ENCODE peak calls at places on chromosome 3, in ten cellular contexts. R is heart left ventricle; K is substantia nigra; L is activated CD4-positive, alpha-beta T cell treated with anti-CD3 and anti-CD28 coated beads for 36 hours; Y is NCI-H510A treated with DMSO at 0.1 percent for 48 hours; W is neural crest cell; S is ureter; I is B cell; X is cardiac muscle cell; M is ACHN. V is an unnamed sample.

GRCh38 chr3:7737263-7737662 is 764.4 kb upstream of the LMCD1 start:
- DNase-seq in R (no peak), I (no peak), X (no peak), K (no peak), S (no peak), L (no peak), Y (no peak), M (no peak), W (no peak), V (no peak)

GRCh38 chr3:10272977-10273376 is 19.8 kb downstream of the GHRL start:
- DNase-seq in M (no peak), W (no peak), K (no peak), X (no peak), L (no peak), I (no peak), Y (no peak), R (no peak), S (no peak), V (no peak)

GRCh38 chr3:51974963-51975856 is at the start of gene ABHD14A:
- DNase-seq in K (peak), R (peak), X (peak), M (peak), S (peak), Y (peak), I (peak), W (no peak), L (peak), V (peak)

GRCh38 chr3:138114988-138115971 is at the start of gene DZIP1L:
- DNase-seq in M (peak), R (peak), S (peak), K (peak), Y (peak), X (peak), I (no peak), W (peak), L (peak), V (peak)

GRCh38 chr3:173021547-173022185 is 119.4 kb downstream of the SPATA16 start:
- DNase-seq in Y (no peak), I (no peak), M (no peak), S (no peak), R (no peak), X (no peak), W (no peak), L (no peak), K (no peak), V (no peak)

GRCh38 chr3:197297020-197297419 is 1.4 kb downstream of the DLG1 start:
- DNase-seq in I (no peak), Y (peak), K (no peak), W (no peak), R (no peak), L (peak), S (no peak), X (no peak), M (no peak), V (no peak)

GRCh38 chr3:141797167-141797773 is 34.1 kb downstream of the GRK7 start:
- DNase-seq in M (no peak), K (peak), I (no peak), R (peak), X (peak), Y (peak), S (peak), W (peak), L (peak), V (peak)

GRCh38 chr3:59908280-59908679 is 858.5 kb upstream of the CFAP20DC start:
- DNase-seq in K (no peak), W (no peak), X (no peak), I (no peak), Y (no peak), M (peak), S (no peak), L (no peak), R (no peak), V (no peak)

GRCh38 chr3:46484911-46485696 is 12.7 kb upstream of the RTP3 start:
- DNase-seq in Y (peak), S (no peak), K (no peak), I (no peak), R (no peak), W (no peak), M (no peak), L (no peak), X (no peak), V (no peak)

GRCh38 chr3:46447535-46447934 is 17.2 kb downstream of the LTF start:
- DNase-seq in Y (no peak), S (no peak), I (no peak), X (no peak), K (no peak), M (no peak), L (no peak), W (no peak), R (no peak), V (no peak)

GRCh38 chr3:133589503-133589902 is 16.0 kb downstream of the CDV3 start:
- DNase-seq in R (no peak), L (no peak), X (no peak), W (no peak), Y (no peak), I (no peak), S (no peak), M (no peak), K (no peak), V (no peak)

GRCh38 chr3:39443530-39443929 is 23.9 kb upstream of the MOBP start:
- DNase-seq in M (peak), I (no peak), X (no peak), L (no peak), Y (no peak), S (no peak), R (no peak), K (no peak), W (no peak), V (no peak)

GRCh38 chr3:176872771-176873209 is 324.5 kb downstream of the TBL1XR1 start:
- DNase-seq in W (peak), K (no peak), X (peak), L (peak), M (peak), I (peak), R (no peak), S (no peak), Y (peak), V (peak)

GRCh38 chr3:107916166-107916565 is 174.7 kb downstream of the CD47 start:
- DNase-seq in I (no peak), X (no peak), S (no peak), K (no peak), R (no peak), Y (no peak), W (no peak), M (no peak), L (no peak), V (no peak)

GRCh38 chr3:52712291-52713212 is 6.6 kb downstream of the SPCS1 start:
- DNase-seq in R (no peak), S (no peak), L (no peak), Y (no peak), I (no peak), X (no peak), K (no peak), M (no peak), W (peak), V (no peak)

GRCh38 chr3:46954178-46954577 is 22.4 kb downstream of the CCDC12 start:
- DNase-seq in M (no peak), S (no peak), Y (no peak), R (no peak), K (no peak), X (no peak), I (no peak), W (no peak), L (no peak), V (no peak)

GRCh38 chr3:139308156-139309017 is 35.4 kb upstream of the MRPS22 start:
- DNase-seq in W (no peak), X (no peak), K (no peak), M (peak), R (no peak), I (no peak), L (no peak), S (no peak), Y (no peak), V (no peak)

GRCh38 chr3:159775372-159775961 is 213.2 kb upstream of the IL12A start:
- DNase-seq in X (peak), S (no peak), W (no peak), K (peak), M (no peak), R (peak), I (no peak), Y (peak), L (no peak), V (peak)

GRCh38 chr3:68448510-68449383 is 483.6 kb downstream of the TAFA4 start:
- DNase-seq in M (no peak), S (no peak), K (no peak), Y (no peak), R (no peak), I (no peak), L (no peak), X (no peak), W (no peak), V (no peak)

GRCh38 chr3:149581681-149582349 is 76.0 kb downstream of the WWTR1 start:
- DNase-seq in K (no peak), S (no peak), L (peak), W (no peak), Y (peak), M (peak), I (no peak), X (peak), R (no peak), V (peak)

GRCh38 chr3:29307229-29307796 is 26.4 kb downstream of the RBMS3 start:
- DNase-seq in M (no peak), Y (no peak), L (no peak), K (no peak), R (no peak), I (no peak), S (no peak), W (no peak), X (no peak), V (no peak)

GRCh38 chr3:117463276-117463675 is 753.7 kb downstream of the TUSC7 start:
- DNase-seq in L (no peak), M (no peak), X (no peak), W (no peak), S (no peak), R (no peak), I (no peak), K (no peak), Y (no peak), V (no peak)

GRCh38 chr3:154886437-154886836 is 193.7 kb upstream of the MME start:
- DNase-seq in K (no peak), Y (no peak), I (no peak), X (peak), W (no peak), L (no peak), S (no peak), R (no peak), M (no peak), V (peak)

GRCh38 chr3:170641510-170642236 is 55.8 kb upstream of the SLC7A14 start:
- DNase-seq in Y (no peak), I (no peak), R (no peak), L (no peak), W (no peak), X (no peak), S (no peak), K (no peak), M (no peak), V (peak)

GRCh38 chr3:29583861-29584260 is 303.0 kb downstream of the RBMS3 start:
- DNase-seq in X (no peak), W (no peak), Y (no peak), S (no peak), M (no peak), I (no peak), L (no peak), K (no peak), R (no peak), V (no peak)

GRCh38 chr3:62622553-62623174 is 249.3 kb upstream of the FEZF2 start:
- DNase-seq in X (peak), L (peak), M (peak), R (no peak), I (no peak), W (no peak), S (no peak), Y (peak), K (no peak), V (peak)

GRCh38 chr3:37974121-37974927 is 16.3 kb upstream of the VILL start:
- DNase-seq in L (peak), X (peak), M (peak), S (peak), K (peak), W (peak), R (peak), I (peak), Y (peak), V (peak)

GRCh38 chr3:47540281-47540680 is 26.8 kb upstream of the ELP6 start:
- DNase-seq in W (no peak), L (no peak), X (no peak), I (no peak), K (no peak), M (no peak), Y (no peak), R (no peak), S (no peak), V (no peak)

GRCh38 chr3:46098319-46098761 is 71.1 kb upstream of the XCR1 start:
- DNase-seq in R (peak), X (peak), L (peak), K (no peak), Y (no peak), M (no peak), S (no peak), I (no peak), W (no peak), V (peak)